ENCODE peak calls at places on chromosome 1, in ten cellular contexts. S, I, L, D, Z, E, P, F, O and V are unnamed samples.
A peak's percentile ranks its signal among the peaks of the same experiment; 100 is the strongest.

GRCh38 chr1:156114919-156115513 is 505 bp downstream of the LMNA start:
- DNase-seq in F (no peak), E (no peak), L (no peak), D (no peak), Z (no peak), O (no peak), I (peak; percentile 35), S (peak; percentile 59), P (peak; percentile 58), V (no peak)

GRCh38 chr1:210332719-210333398 is 4.2 kb downstream of the HHAT start:
- DNase-seq in Z (peak; percentile 69), D (no peak), I (peak; percentile 99), L (peak; percentile 9), F (peak; percentile 91), O (no peak), S (no peak), E (peak; percentile 36), P (no peak), V (no peak)

GRCh38 chr1:173193639-173194038 is 13.5 kb downstream of the TNFSF4 start:
- DNase-seq in Z (no peak), I (no peak), P (no peak), D (peak; percentile 31), S (no peak), E (peak; percentile 97), L (peak; percentile 95), O (no peak), F (no peak), V (no peak)

GRCh38 chr1:75502776-75503175 is 108.1 kb downstream of the SLC44A5 start:
- DNase-seq in I (no peak), S (no peak), E (no peak), O (no peak), F (no peak), L (peak; percentile 35), Z (no peak), P (no peak), D (no peak), V (no peak)

GRCh38 chr1:208714356-208714755 is 470.2 kb upstream of the PLXNA2 start:
- DNase-seq in D (no peak), O (no peak), F (no peak), I (no peak), Z (no peak), S (no peak), P (no peak), E (no peak), L (no peak), V (no peak)

GRCh38 chr1:14468751-14469150 is 129.7 kb upstream of the KAZN start:
- DNase-seq in I (no peak), P (no peak), F (no peak), O (no peak), E (no peak), L (no peak), Z (no peak), D (no peak), S (no peak), V (no peak)

GRCh38 chr1:173195596-173196088 is 11.5 kb downstream of the TNFSF4 start:
- DNase-seq in L (no peak), S (no peak), E (no peak), Z (peak; percentile 47), I (no peak), F (peak; percentile 12), D (no peak), O (no peak), P (no peak), V (no peak)

GRCh38 chr1:192993426-192994085 is 65.6 kb downstream of the UCHL5 start:
- DNase-seq in Z (no peak), E (peak; percentile 27), O (no peak), P (no peak), L (peak; percentile 50), F (no peak), I (no peak), D (no peak), S (no peak), V (no peak)

GRCh38 chr1:87252406-87252805 is 76.3 kb upstream of the LMO4 start:
- DNase-seq in Z (no peak), O (no peak), D (peak; percentile 97), P (no peak), S (no peak), E (peak; percentile 99), L (peak; percentile 74), F (no peak), I (no peak), V (peak; percentile 65)

GRCh38 chr1:45552309-45552708 is 1.7 kb downstream of the AKR1A1 start:
- DNase-seq in L (no peak), E (no peak), P (no peak), F (peak; percentile 20), S (no peak), Z (no peak), I (peak; percentile 69), D (no peak), O (peak; percentile 77), V (no peak)

GRCh38 chr1:225825078-225825477 is 15.2 kb downstream of the EPHX1 start:
- DNase-seq in P (no peak), F (no peak), O (no peak), L (no peak), D (no peak), Z (no peak), E (no peak), I (no peak), S (no peak), V (no peak)

GRCh38 chr1:58991305-58991704 is 207.5 kb upstream of the JUN start:
- DNase-seq in E (no peak), P (no peak), S (no peak), Z (no peak), F (peak; percentile 8), O (no peak), L (no peak), I (no peak), D (no peak), V (no peak)

GRCh38 chr1:121519042-121519755 is 334.4 kb downstream of the SRGAP2C start:
- DNase-seq in I (peak; percentile 64), E (no peak), F (peak; percentile 94), S (peak; percentile 41), O (peak; percentile 81), Z (peak; percentile 86), P (peak; percentile 76), L (peak; percentile 11), D (no peak), V (no peak)
- TF ChIP-seq CTCF in I (no peak), E (no peak), F (peak; percentile 35), S (no peak), O (no peak), Z (no peak), P (no peak), L (no peak), D (no peak), V (no peak)

GRCh38 chr1:29258189-29258973 is 22.1 kb downstream of the PTPRU start:
- DNase-seq in P (peak; percentile 82), D (no peak), F (no peak), O (no peak), E (no peak), L (no peak), I (no peak), S (no peak), Z (no peak), V (no peak)

GRCh38 chr1:29259802-29260441 is 23.6 kb downstream of the PTPRU start:
- DNase-seq in P (peak; percentile 76), O (no peak), S (peak; percentile 67), D (no peak), Z (no peak), E (no peak), L (no peak), F (no peak), I (no peak), V (no peak)

GRCh38 chr1:29260531-29260930 is 24.2 kb downstream of the PTPRU start:
- DNase-seq in O (no peak), I (no peak), E (no peak), D (no peak), S (no peak), P (no peak), Z (no peak), L (no peak), F (no peak), V (no peak)

GRCh38 chr1:29256979-29257804 is 20.9 kb downstream of the PTPRU start:
- DNase-seq in E (peak; percentile 69), S (no peak), D (no peak), O (no peak), Z (no peak), F (no peak), P (peak; percentile 27), I (no peak), L (peak; percentile 66), V (no peak)

GRCh38 chr1:29258974-29259801 is 22.9 kb downstream of the PTPRU start:
- DNase-seq in F (no peak), O (no peak), S (no peak), E (no peak), L (no peak), Z (no peak), P (no peak), D (no peak), I (no peak), V (no peak)
- TF ChIP-seq CTCF in F (no peak), O (no peak), S (no peak), E (no peak), L (no peak), Z (no peak), P (no peak), D (no peak), I (no peak), V (no peak)

GRCh38 chr1:183995322-183996035 is 42.0 kb downstream of the COLGALT2 start:
- DNase-seq in F (no peak), S (peak; percentile 50), I (no peak), D (no peak), L (peak; percentile 60), Z (no peak), E (no peak), P (no peak), O (no peak), V (no peak)
- TF ChIP-seq CTCF in F (no peak), S (no peak), I (no peak), D (no peak), L (peak; percentile 15), Z (no peak), E (no peak), P (no peak), O (no peak), V (no peak)

GRCh38 chr1:19229828-19230325 is 19.8 kb upstream of the UBR4 start:
- DNase-seq in O (no peak), L (no peak), Z (no peak), I (no peak), E (no peak), D (no peak), P (no peak), F (no peak), S (no peak), V (no peak)

GRCh38 chr1:19234224-19234623 is 17.1 kb downstream of the EMC1 start:
- DNase-seq in S (no peak), E (no peak), F (no peak), O (no peak), D (no peak), I (no peak), Z (no peak), P (no peak), L (no peak), V (no peak)

GRCh38 chr1:19229229-19229628 is 19.2 kb upstream of the UBR4 start:
- DNase-seq in S (no peak), D (no peak), O (no peak), P (no peak), L (no peak), F (no peak), I (no peak), E (no peak), Z (no peak), V (no peak)

DNA sequence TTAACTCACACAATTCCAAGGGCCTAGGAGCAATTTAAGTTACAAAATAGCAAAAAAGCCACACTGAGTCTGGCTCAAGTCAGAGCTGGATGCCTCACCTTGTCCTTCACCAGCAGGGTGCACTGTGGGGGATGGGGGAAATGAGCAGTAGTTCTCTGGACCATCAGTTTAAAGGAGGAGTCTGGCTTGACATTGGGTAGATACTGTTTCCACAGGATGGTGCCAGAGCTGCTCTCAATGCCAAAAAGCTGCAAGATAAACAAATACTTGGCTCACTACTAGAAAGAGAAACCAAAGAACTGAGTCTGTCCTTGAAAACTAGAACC is 18.8 kb downstream of the EMC1 start:
- DNase-seq in Z (no peak), I (no peak), L (no peak), O (no peak), E (peak; percentile 33), D (no peak), P (no peak), S (peak; percentile 34), F (no peak), V (peak; percentile 89)
- TF ChIP-seq CTCF in Z (no peak), I (no peak), L (no peak), O (no peak), E (peak; percentile 3), D (peak; percentile 10), P (peak; percentile 3), S (peak; percentile 36), F (peak; percentile 32), V (peak; percentile 38)